ENCODE peak calls at places on chromosomes 3 and 15, in seven cellular contexts. H, C, M, S, G, K and F are unnamed samples.

GRCh38 chr3:50126287-50127211 is 28.6 kb upstream of the SEMA3F start:
- DNase-seq in H (peak), C (peak), M (no peak), S (no peak), G (no peak), K (peak), F (no peak)

GRCh38 chr3:156762631-156763185 is 63.4 kb upstream of the LEKR1 start:
- DNase-seq in H (peak), C (no peak), M (no peak), S (no peak), G (no peak), K (peak), F (no peak)

GRCh38 chr15:48144889-48145288 is 24.1 kb downstream of the SLC24A5 start:
- DNase-seq in H (peak), C (no peak), M (no peak), S (no peak), G (no peak), K (peak), F (no peak)

GRCh38 chr3:143812411-143812968 is 35.8 kb downstream of the SLC9A9 start:
- DNase-seq in H (peak), C (no peak), M (no peak), S (no peak), G (no peak), K (no peak), F (no peak)

GRCh38 chr15:82030191-82030590 is 15.6 kb downstream of the MEX3B start:
- DNase-seq in H (no peak), C (no peak), M (no peak), S (no peak), G (no peak), K (no peak), F (no peak)

GRCh38 chr3:44568561-44568960 is 13.6 kb downstream of the ZKSCAN7 start:
- DNase-seq in H (peak), C (no peak), M (no peak), S (no peak), G (no peak), K (peak), F (no peak)

GRCh38 chr3:72657666-72658065 is 190.6 kb downstream of the SHQ1 start:
- DNase-seq in H (no peak), C (no peak), M (no peak), S (no peak), G (no peak), K (no peak), F (no peak)

GRCh38 chr3:157388051-157388450 is 48.6 kb upstream of the PTX3 start:
- DNase-seq in H (no peak), C (no peak), M (no peak), S (no peak), G (no peak), K (peak), F (no peak)

GRCh38 chr15:85037617-85038016 is 56.0 kb downstream of the PDE8A start:
- DNase-seq in H (no peak), C (no peak), M (no peak), S (no peak), G (no peak), K (no peak), F (no peak)

GRCh38 chr15:28037969-28038640 is 61.0 kb downstream of the OCA2 start:
- DNase-seq in H (no peak), C (no peak), M (no peak), S (no peak), G (no peak), K (no peak), F (no peak)

GRCh38 chr15:41894791-41895463 is 1.1 kb upstream of the SPTBN5 start:
- DNase-seq in H (peak), C (peak), M (peak), S (no peak), G (no peak), K (peak), F (no peak)

GRCh38 chr3:14678015-14678503 is 3.1 kb downstream of the C3orf20 start:
- DNase-seq in H (no peak), C (peak), M (no peak), S (no peak), G (no peak), K (no peak), F (no peak)

GRCh38 chr15:45425135-45425534 is 46.8 kb upstream of the GATM start:
- DNase-seq in H (peak), C (peak), M (no peak), S (no peak), G (no peak), K (peak), F (no peak)

GRCh38 chr3:192063570-192063969 is 602.6 kb downstream of the PYDC2 start:
- DNase-seq in H (peak), C (peak), M (peak), S (no peak), G (no peak), K (peak), F (no peak)

GRCh38 chr3:187544326-187544725 is 125.9 kb downstream of the SST start:
- DNase-seq in H (no peak), C (no peak), M (no peak), S (no peak), G (peak), K (no peak), F (no peak)

GRCh38 chr3:22118542-22118941 is 367.5 kb upstream of the ZNF385D start:
- DNase-seq in H (no peak), C (peak), M (no peak), S (no peak), G (no peak), K (no peak), F (no peak)
- H2AK5ac ChIP-seq in H (no peak), C (no peak), M (no peak), S (no peak), G (no peak), K (no peak), F (no peak)

GRCh38 chr3:168090306-168091085 is 5.2 kb downstream of the GOLIM4 start:
- DNase-seq in H (no peak), C (no peak), M (no peak), S (no peak), G (no peak), K (peak), F (no peak)
- H2AK5ac ChIP-seq in H (no peak), C (no peak), M (no peak), S (no peak), G (no peak), K (no peak), F (no peak)

DNA sequence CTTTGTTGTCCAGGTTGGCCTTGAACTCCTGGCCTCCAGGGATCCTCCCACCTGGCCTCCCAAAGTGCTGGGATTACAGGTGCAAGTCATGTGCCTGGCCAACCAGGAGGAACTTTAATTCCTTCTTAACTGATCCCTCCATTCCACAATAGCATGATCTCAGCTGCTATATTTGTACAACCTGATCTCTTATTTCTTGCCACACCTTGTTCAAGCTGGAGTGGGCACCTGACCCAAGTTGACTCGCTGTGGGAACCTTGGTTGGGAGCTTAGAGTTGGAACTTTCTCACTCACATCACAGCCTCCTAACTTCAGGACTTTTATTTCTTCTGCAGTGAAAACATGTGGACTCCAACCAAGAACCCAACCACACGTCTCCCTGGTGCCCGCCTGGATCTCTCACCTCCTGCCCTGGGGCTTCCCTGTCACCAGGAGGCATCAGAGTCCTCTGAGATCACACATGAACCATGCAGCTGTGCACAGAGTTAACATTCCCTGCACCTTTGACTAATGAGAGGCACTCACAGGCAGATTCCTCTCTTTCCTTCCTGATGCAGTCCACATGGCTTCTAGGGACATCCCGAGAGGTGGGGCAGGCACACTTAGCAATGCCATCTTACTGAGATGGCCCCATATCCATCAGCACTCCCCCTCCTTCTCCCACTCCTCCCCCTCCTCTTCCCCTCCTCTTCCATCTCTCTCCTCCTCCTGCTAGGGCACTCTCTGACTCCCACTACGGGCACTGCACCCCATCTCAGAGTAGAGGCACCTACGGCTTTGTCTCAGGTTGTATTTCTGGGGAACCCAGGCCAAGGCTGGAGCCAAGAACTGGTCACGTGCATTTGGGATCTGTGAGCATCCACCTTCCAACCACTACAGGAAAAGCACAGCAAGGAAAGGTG is 9.7 kb upstream of the CYFIP1 start:
- DNase-seq in H (no peak), C (peak), M (no peak), S (no peak), G (peak), K (no peak), F (no peak)
- H2AK5ac ChIP-seq in H (no peak), C (no peak), M (no peak), S (no peak), G (no peak), K (no peak), F (no peak)

DNA sequence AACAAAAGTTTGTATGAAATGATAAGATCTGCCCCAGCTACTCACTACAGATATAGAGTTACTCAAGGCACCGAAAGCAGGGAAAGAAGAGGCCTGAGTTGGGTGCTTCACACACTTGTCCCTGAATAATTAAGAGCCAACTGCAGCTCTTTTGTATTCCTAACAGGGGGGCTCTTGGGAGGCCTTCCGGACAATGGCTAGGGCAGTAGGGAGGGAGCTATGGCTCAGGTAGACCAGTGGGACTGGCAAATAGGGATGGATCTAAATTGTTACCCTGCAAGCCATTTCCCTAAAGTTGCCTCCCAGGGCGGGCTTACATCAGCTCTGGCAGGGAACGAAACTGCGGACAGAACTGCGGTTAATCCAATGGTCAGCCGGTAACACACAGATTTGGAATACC is 6.2 kb downstream of the SEMA5B start:
- DNase-seq in H (no peak), C (peak), M (peak), S (no peak), G (no peak), K (no peak), F (no peak)
- H2AK5ac ChIP-seq in H (no peak), C (no peak), M (no peak), S (peak), G (no peak), K (no peak), F (peak)

GRCh38 chr15:29270169-29270955 is 740 bp upstream of the NSMCE3 start:
- DNase-seq in H (peak), C (no peak), M (no peak), S (no peak), G (no peak), K (peak), F (no peak)
- H2AK5ac ChIP-seq in H (no peak), C (no peak), M (no peak), S (no peak), G (no peak), K (no peak), F (no peak)

GRCh38 chr3:21789730-21790129 is 38.7 kb upstream of the ZNF385D start:
- DNase-seq in H (no peak), C (no peak), M (no peak), S (no peak), G (no peak), K (no peak), F (no peak)

GRCh38 chr3:21795863-21796392 is 44.9 kb upstream of the ZNF385D start:
- DNase-seq in H (no peak), C (no peak), M (no peak), S (no peak), G (no peak), K (no peak), F (no peak)

GRCh38 chr3:21798689-21799088 is 47.7 kb upstream of the ZNF385D start:
- DNase-seq in H (no peak), C (no peak), M (no peak), S (no peak), G (no peak), K (no peak), F (no peak)

DNA sequence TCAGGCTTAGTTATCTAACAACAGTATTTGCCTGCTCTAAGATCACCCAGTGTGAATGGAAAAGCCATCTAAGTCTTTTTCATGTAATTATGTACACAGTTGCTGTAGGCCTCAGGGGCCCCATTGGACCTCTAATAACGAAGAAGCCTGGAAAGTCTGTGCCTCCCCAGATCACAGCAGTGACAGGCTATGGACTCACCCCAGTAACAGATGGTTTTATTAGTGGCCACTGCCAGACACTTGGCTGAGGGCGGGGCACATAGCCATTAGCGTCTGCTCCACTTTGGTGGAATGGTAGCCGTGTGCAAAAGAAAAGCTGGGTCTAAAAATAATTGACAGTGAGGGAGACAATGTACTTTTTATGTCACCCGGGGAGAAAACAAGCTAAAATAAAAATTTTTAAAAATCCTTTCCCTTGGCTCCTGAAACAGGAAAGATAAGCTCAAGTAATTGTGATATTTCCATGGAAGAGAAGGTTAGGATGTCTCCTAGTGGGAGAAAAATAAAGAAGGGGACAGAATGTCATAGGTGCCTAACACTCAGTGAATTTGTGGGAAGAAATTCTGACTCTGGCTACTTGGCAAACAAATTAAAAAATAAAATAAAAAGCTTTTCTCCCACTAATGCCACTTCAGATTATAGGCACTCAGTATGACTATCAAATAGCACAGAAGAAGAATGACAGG is 44.3 kb upstream of the ZNF385D start:
- DNase-seq in H (no peak), C (no peak), M (no peak), S (no peak), G (no peak), K (no peak), F (no peak)
- H2AK5ac ChIP-seq in H (no peak), C (no peak), M (no peak), S (no peak), G (no peak), K (no peak), F (no peak)

GRCh38 chr3:2657971-2658370 is 452.2 kb downstream of the IL5RA start:
- DNase-seq in H (no peak), C (peak), M (peak), S (no peak), G (no peak), K (no peak), F (no peak)
- H2AK5ac ChIP-seq in H (no peak), C (no peak), M (no peak), S (no peak), G (no peak), K (peak), F (no peak)

GRCh38 chr15:86197770-86198169 is 118.1 kb downstream of the AGBL1 start:
- DNase-seq in H (no peak), C (no peak), M (no peak), S (no peak), G (no peak), K (no peak), F (no peak)

GRCh38 chr15:86199467-86200145 is 119.9 kb downstream of the AGBL1 start:
- DNase-seq in H (no peak), C (no peak), M (no peak), S (no peak), G (no peak), K (no peak), F (no peak)

GRCh38 chr15:86201313-86202008 is 121.8 kb downstream of the AGBL1 start:
- DNase-seq in H (no peak), C (peak), M (no peak), S (no peak), G (peak), K (no peak), F (no peak)

GRCh38 chr15:86203462-86203861 is 123.8 kb downstream of the AGBL1 start:
- DNase-seq in H (no peak), C (no peak), M (no peak), S (no peak), G (no peak), K (no peak), F (no peak)
- H2AK5ac ChIP-seq in H (no peak), C (no peak), M (no peak), S (no peak), G (no peak), K (no peak), F (no peak)